ENCODE peak calls at places on chromosome 2, in eight cellular contexts. I is endothelial cell of umbilical vein; B is H1; C is CD8-positive, alpha-beta T cell; F is BJ; D is fibroblast of lung; V is hepatocyte; Z is IMR-90. Y is an unnamed sample.

GRCh38 chr2:135663148-135663700 is 78.4 kb upstream of the UBXN4 start:
- DNase-seq in Z (peak; percentile 38), F (no peak), D (peak; percentile 6), I (no peak), B (no peak), V (no peak), C (no peak), Y (no peak)

GRCh38 chr2:241965931-241966412 is 96.4 kb downstream of the RTP5 start:
- DNase-seq in V (peak; percentile 89), C (peak; percentile 76), B (no peak), D (peak; percentile 98), F (peak; percentile 70), I (peak; percentile 73), Z (peak; percentile 95), Y (peak; percentile 34)

GRCh38 chr2:130765464-130765863 is 10.1 kb downstream of the AMER3 start:
- DNase-seq in I (no peak), F (no peak), Z (no peak), D (no peak), V (no peak), B (no peak), C (no peak), Y (no peak)

GRCh38 chr2:57443985-57444501 is 602.6 kb upstream of the VRK2 start:
- DNase-seq in I (no peak), C (no peak), V (no peak), B (no peak), D (peak; percentile 71), F (peak; percentile 4), Z (no peak), Y (no peak)

GRCh38 chr2:217286833-217287232 is 427.0 kb upstream of the TNP1 start:
- DNase-seq in C (no peak), V (no peak), F (peak; percentile 84), I (no peak), D (peak; percentile 96), B (no peak), Z (peak; percentile 93), Y (no peak)

GRCh38 chr2:166337932-166338331 is 37.8 kb downstream of the SCN9A start:
- DNase-seq in I (no peak), F (no peak), V (no peak), Z (no peak), B (no peak), C (no peak), D (no peak), Y (no peak)

GRCh38 chr2:112121682-112122254 is 16.4 kb upstream of the FBLN7 start:
- DNase-seq in Z (peak; percentile 66), C (no peak), B (no peak), V (peak; percentile 60), D (peak; percentile 44), I (peak; percentile 77), F (no peak), Y (peak; percentile 56)

GRCh38 chr2:169877406-169877805 is 50.2 kb downstream of the UBR3 start:
- DNase-seq in C (no peak), D (peak; percentile 15), V (peak; percentile 29), Z (peak; percentile 33), B (no peak), F (no peak), I (peak; percentile 31), Y (peak; percentile 16)

GRCh38 chr2:46188041-46188715 is 109.0 kb upstream of the EPAS1 start:
- DNase-seq in V (no peak), I (peak; percentile 61), Z (no peak), B (no peak), C (peak; percentile 42), F (no peak), D (no peak), Y (no peak)

GRCh38 chr2:146128216-146128615 is 1608.3 kb upstream of the ZEB2 start:
- DNase-seq in C (no peak), I (no peak), Z (no peak), D (no peak), F (no peak), V (no peak), B (no peak), Y (no peak)

GRCh38 chr2:202171246-202171833 is 67.1 kb downstream of the SUMO1 start:
- DNase-seq in V (peak; percentile 48), B (peak; percentile 62), Z (no peak), F (no peak), D (peak; percentile 40), C (no peak), I (peak; percentile 21), Y (no peak)

GRCh38 chr2:168490015-168490874 is 34.2 kb downstream of the CERS6 start:
- DNase-seq in I (peak; percentile 46), V (peak; percentile 44), B (no peak), Z (peak; percentile 34), C (peak; percentile 54), F (no peak), D (peak; percentile 66), Y (peak; percentile 63)

GRCh38 chr2:190181066-190181681 is 118.6 kb upstream of the MSTN start:
- DNase-seq in C (no peak), I (no peak), B (no peak), D (no peak), V (no peak), Z (peak; percentile 2), F (no peak), Y (peak; percentile 13)

GRCh38 chr2:95296036-95296435 is 1.1 kb upstream of the KCNIP3 start:
- DNase-seq in V (no peak), I (no peak), Z (no peak), C (no peak), F (no peak), B (no peak), D (no peak), Y (no peak)

GRCh38 chr2:20064841-20065240 is 13.4 kb upstream of the LAPTM4A start:
- DNase-seq in V (no peak), F (no peak), Z (no peak), B (no peak), I (no peak), D (no peak), C (no peak), Y (no peak)

GRCh38 chr2:56803596-56803995 is 619.8 kb downstream of the CCDC85A start:
- DNase-seq in D (no peak), V (no peak), C (no peak), F (no peak), Z (no peak), I (no peak), B (no peak), Y (no peak)

GRCh38 chr2:240896871-240897692 is 1.1 kb upstream of the MAB21L4 start:
- DNase-seq in D (no peak), B (no peak), V (peak; percentile 79), I (no peak), F (no peak), Z (no peak), C (no peak), Y (no peak)

GRCh38 chr2:204018717-204019116 is 82.2 kb downstream of the ICOS start:
- DNase-seq in I (no peak), D (no peak), Z (no peak), V (no peak), B (no peak), F (no peak), C (no peak), Y (no peak)

GRCh38 chr2:31893093-31893492 is 117.7 kb downstream of the MEMO1 start:
- DNase-seq in F (no peak), V (no peak), C (no peak), Z (no peak), I (no peak), B (no peak), D (no peak), Y (no peak)
- H3K4me3 ChIP-seq in F (no peak overlapping the region), V (no peak overlapping the region), C (no peak overlapping the region), Z (no peak overlapping the region), I (no peak overlapping the region), B (no peak overlapping the region), D (no peak overlapping the region), Y (no peak overlapping the region)

GRCh38 chr2:86031606-86032005 is 74.1 kb downstream of the POLR1A start:
- DNase-seq in D (no peak), C (no peak), F (no peak), B (no peak), Z (no peak), V (no peak), I (no peak), Y (no peak)
- H3K36me3 ChIP-seq in D (peaks cover 43% of the 10 kb centered on the region), C (peaks cover 47% of the 10 kb centered on the region), F (peaks cover 40% of the 10 kb centered on the region), B (peaks cover 67% of the 10 kb centered on the region), Z (peaks cover 65% of the 10 kb centered on the region), V (no peaks in the 10 kb centered on the region), I (peaks cover 6% of the 10 kb centered on the region), Y (peaks cover 38% of the 10 kb centered on the region)

GRCh38 chr2:38590053-38590452 is 12.7 kb downstream of the HNRNPLL start:
- DNase-seq in D (no peak), B (no peak), V (no peak), Z (no peak), C (no peak), F (no peak), I (no peak), Y (no peak)
- TF ChIP-seq CTCF in D (peak; percentile 5), B (no peak), V (no peak), Z (peak; percentile 21), C (no peak), F (peak; percentile 18), I (no peak), Y (no peak)

GRCh38 chr2:45000921-45001628 is 8.2 kb downstream of the SIX2 start:
- DNase-seq in F (no peak), V (peak; percentile 54), B (peak; percentile 83), Z (no peak), C (no peak), I (peak; percentile 14), D (no peak), Y (no peak)
- H3K4me3 ChIP-seq in F (no peak overlapping the region), V (peak overlapping the region; percentile 20), B (peak overlapping the region; percentile 41), Z (no peak overlapping the region), C (no peak overlapping the region), I (no peak overlapping the region), D (no peak overlapping the region), Y (peak overlapping the region; percentile 22)

DNA sequence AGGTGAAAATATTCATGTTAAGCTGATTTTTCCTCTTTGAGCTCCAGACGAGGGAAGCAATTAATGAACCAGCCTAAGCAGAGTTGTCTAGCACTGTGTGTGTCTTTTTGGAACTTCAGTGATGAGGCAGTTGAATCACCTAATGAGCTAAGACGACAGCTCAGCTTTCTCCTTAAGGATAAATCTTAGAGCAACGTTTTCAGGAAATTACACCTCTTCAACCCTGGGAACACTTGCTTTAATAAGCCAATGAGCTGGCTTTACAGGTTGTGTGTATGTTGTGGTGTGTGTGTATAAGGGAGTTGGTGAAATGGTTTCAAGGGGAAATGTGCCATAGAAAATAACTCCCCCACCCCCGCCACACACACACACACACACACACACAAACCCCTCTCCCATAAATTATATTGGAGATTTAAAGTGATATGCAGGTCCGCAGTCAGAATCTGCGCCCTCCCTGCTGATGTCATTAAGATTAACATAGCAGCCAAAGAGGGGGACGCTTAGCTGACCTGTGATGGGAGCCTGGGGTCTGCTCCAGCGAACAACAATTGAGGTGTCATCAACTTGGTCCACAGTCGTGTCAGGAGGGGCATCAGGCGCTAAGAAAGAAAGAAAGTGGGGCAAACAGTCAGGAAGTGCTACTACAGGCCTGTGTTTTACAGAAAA is 28.1 kb downstream of the FN1 start:
- DNase-seq in D (peak; percentile 54), C (no peak), F (no peak), B (no peak), Z (no peak), I (no peak), V (no peak), Y (no peak)
- H3K36me3 ChIP-seq in D (peaks cover 25% of the 10 kb centered on the region), C (no peaks in the 10 kb centered on the region), F (peaks cover 32% of the 10 kb centered on the region), B (peaks cover 2% of the 10 kb centered on the region), Z (peaks cover 65% of the 10 kb centered on the region), I (peaks cover 71% of the 10 kb centered on the region), V (peaks cover 6% of the 10 kb centered on the region), Y (peaks cover 1% of the 10 kb centered on the region)

DNA sequence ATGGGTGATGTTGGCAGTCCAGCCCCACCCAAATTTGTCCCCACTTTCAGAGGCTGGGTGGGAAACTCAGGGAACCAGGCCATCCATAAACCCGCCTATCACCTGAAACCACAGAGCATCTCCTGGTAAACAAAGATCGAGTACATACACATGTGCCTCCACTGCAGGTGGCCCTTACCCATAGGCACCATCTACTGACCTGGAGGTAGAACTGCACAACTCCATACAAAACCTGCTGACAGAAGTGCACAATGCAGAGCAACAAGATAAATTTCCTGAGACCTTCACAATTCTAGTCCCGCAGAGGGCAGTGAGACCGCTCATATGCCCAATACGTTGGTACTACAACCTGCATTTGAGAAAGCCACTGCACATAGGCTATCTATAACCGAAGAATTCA is 856.3 kb downstream of the SUCLG1 start:
- DNase-seq in Z (no peak), C (no peak), B (no peak), I (no peak), F (no peak), D (no peak), V (no peak), Y (no peak)
- TF ChIP-seq CTCF in Z (no peak), C (no peak), B (peak; percentile 30), I (no peak), F (no peak), D (no peak), V (no peak), Y (no peak)